ENCODE peak calls at places on chromosome 4, in eight cellular contexts. T is fibroblast of lung; O is non-pigmented ciliary epithelial cell; L is T-helper 2 cell; I is coronary artery; N is head of caudate nucleus; J is M059J; K is activated CD4-positive, alpha-beta T cell treated with anti-CD3 and anti-CD28 coated beads, Interleukin-2, amount 50 U/mL, for 48 hours. Y is an unnamed sample.

GRCh38 chr4:152660526-152660925 is 19.3 kb downstream of the TMEM154 start:
- DNase-seq in T (no peak), O (no peak), L (no peak), I (no peak), N (no peak), J (no peak), K (no peak), Y (no peak)

GRCh38 chr4:11367371-11367770 is 61.3 kb downstream of the HS3ST1 start:
- DNase-seq in T (peak), O (peak), L (no peak), I (no peak), N (peak), J (no peak), K (no peak), Y (no peak)

GRCh38 chr4:175273995-175274753 is 356.0 kb downstream of the ADAM29 start:
- DNase-seq in T (peak), O (no peak), L (no peak), I (no peak), N (no peak), J (peak), K (no peak), Y (no peak)

GRCh38 chr4:166481014-166481507 is 608.0 kb downstream of the TLL1 start:
- DNase-seq in T (no peak), O (no peak), L (no peak), I (no peak), N (no peak), J (peak), K (no peak), Y (no peak)

GRCh38 chr4:134948110-134948642 is 746.6 kb upstream of the PABPC4L start:
- DNase-seq in T (no peak), O (no peak), L (no peak), I (no peak), N (no peak), J (no peak), K (no peak), Y (no peak)

GRCh38 chr4:89906787-89907521 is 12.3 kb downstream of the MMRN1 start:
- DNase-seq in T (no peak), O (no peak), L (no peak), I (no peak), N (no peak), J (peak), K (no peak), Y (no peak)

GRCh38 chr4:105196523-105197145 is 50.0 kb downstream of the TET2 start:
- DNase-seq in T (peak), O (no peak), L (no peak), I (no peak), N (no peak), J (no peak), K (no peak), Y (no peak)

GRCh38 chr4:129355031-129355430 is 259.1 kb downstream of the C4orf33 start:
- DNase-seq in T (no peak), O (no peak), L (no peak), I (no peak), N (no peak), J (no peak), K (no peak), Y (no peak)